ENCODE peak calls at places on chromosomes 7 and 10, in four cellular contexts. B, O, Q and H are unnamed samples.

GRCh38 chr10:43306899-43307298 is 40.0 kb upstream of the RASGEF1A start:
- DNase-seq in O (no peak), B (no peak), Q (no peak), H (no peak)

GRCh38 chr7:70082026-70082655 is 483.9 kb downstream of the AUTS2 start:
- DNase-seq in Q (no peak), B (no peak), O (no peak), H (no peak)

GRCh38 chr7:139909379-139910050 is 80.5 kb downstream of the TBXAS1 start:
- DNase-seq in B (no peak), Q (no peak), O (no peak), H (no peak)

GRCh38 chr10:34252111-34252510 is 563.0 kb downstream of the PARD3 start:
- DNase-seq in B (peak), O (no peak), Q (peak), H (no peak)

GRCh38 chr10:61750943-61751471 is 88.3 kb downstream of the CABCOCO1 start:
- DNase-seq in B (peak), Q (peak), O (no peak), H (peak)

GRCh38 chr7:80151274-80151665 is 16.6 kb downstream of the GNAI1 start:
- DNase-seq in Q (no peak), B (no peak), O (no peak), H (no peak)

GRCh38 chr10:31273789-31274188 is 45.2 kb upstream of the ZEB1 start:
- DNase-seq in O (no peak), B (no peak), Q (no peak), H (no peak)

GRCh38 chr10:55519264-55519663 is 718.2 kb upstream of the PCDH15 start:
- DNase-seq in B (no peak), O (no peak), Q (no peak), H (no peak)

GRCh38 chr7:55140221-55140980 is 121.6 kb downstream of the EGFR start:
- DNase-seq in O (no peak), Q (no peak), B (no peak), H (no peak)

GRCh38 chr7:64574481-64575159 is 11.7 kb upstream of the ZNF680 start:
- DNase-seq in B (no peak), Q (no peak), O (no peak), H (no peak)

GRCh38 chr7:78967046-78967445 is 486.4 kb downstream of the MAGI2 start:
- DNase-seq in B (no peak), O (no peak), Q (no peak), H (no peak)

GRCh38 chr7:24968165-24968564 is 11.8 kb downstream of the OSBPL3 start:
- DNase-seq in O (no peak), B (no peak), Q (no peak), H (no peak)

GRCh38 chr10:10778959-10779358 is 238.7 kb upstream of the CELF2 start:
- DNase-seq in B (no peak), Q (no peak), O (no peak), H (no peak)

GRCh38 chr7:37379546-37379945 is 69.1 kb downstream of the ELMO1 start:
- DNase-seq in O (no peak), B (no peak), Q (no peak), H (no peak)

GRCh38 chr10:106672517-106673175 is 491.9 kb downstream of the SORCS1 start:
- DNase-seq in O (no peak), Q (no peak), B (no peak), H (no peak)

GRCh38 chr10:48353246-48353645 is 46.8 kb downstream of the MAPK8 start:
- DNase-seq in B (no peak), O (no peak), Q (no peak), H (no peak)

GRCh38 chr10:1425886-1426285 is 311.4 kb downstream of the ADARB2 start:
- DNase-seq in O (no peak), Q (no peak), B (no peak), H (no peak)

GRCh38 chr7:136807598-136807997 is 60.9 kb upstream of the CHRM2 start:
- DNase-seq in B (no peak), Q (no peak), O (no peak), H (no peak)

GRCh38 chr10:98367626-98368451 is 47.1 kb downstream of the PYROXD2 start:
- DNase-seq in Q (no peak), O (no peak), B (no peak), H (no peak)

GRCh38 chr10:23171232-23171876 is 20.8 kb upstream of the PTF1A start:
- DNase-seq in O (no peak), Q (no peak), B (no peak), H (no peak)

GRCh38 chr10:101330236-101331225 is 23.4 kb upstream of the BTRC start:
- DNase-seq in Q (no peak), O (no peak), B (no peak), H (no peak)

GRCh38 chr7:9681284-9681683 is 1247.9 kb downstream of the NXPH1 start:
- DNase-seq in Q (no peak), O (no peak), B (no peak), H (no peak)

GRCh38 chr7:159066816-159067601 is 77.7 kb downstream of the VIPR2 start:
- DNase-seq in Q (no peak), O (no peak), B (no peak), H (no peak)

GRCh38 chr7:22879718-22880306 is 57.2 kb upstream of the TOMM7 start:
- DNase-seq in B (no peak), Q (no peak), O (no peak), H (no peak)

GRCh38 chr10:110504111-110504735 is 6.5 kb downstream of the DUSP5 start:
- DNase-seq in O (no peak), Q (no peak), B (peak), H (peak)

GRCh38 chr10:97153276-97153850 is 32.4 kb downstream of the SLIT1 start:
- DNase-seq in B (no peak), Q (no peak), O (no peak), H (no peak)

GRCh38 chr7:104985259-104985617 is 28.8 kb upstream of the KMT2E start:
- DNase-seq in O (no peak), B (no peak), Q (no peak), H (no peak)

GRCh38 chr7:82430518-82431465 is 12.8 kb downstream of the CACNA2D1 start:
- DNase-seq in Q (no peak), B (no peak), O (no peak), H (no peak)

GRCh38 chr7:997404-998395 is 14.7 kb downstream of the CYP2W1 start:
- DNase-seq in Q (no peak), O (no peak), B (no peak), H (peak)

GRCh38 chr10:6062101-6062771 is at the start of gene IL2RA:
- DNase-seq in B (peak), Q (no peak), O (no peak), H (peak)

GRCh38 chr10:85400981-85401695 is 965.5 kb downstream of the GRID1 start:
- DNase-seq in B (no peak), Q (no peak), O (no peak), H (no peak)

GRCh38 chr10:63630928-63631685 is 109.9 kb downstream of the REEP3 start:
- DNase-seq in O (no peak), Q (no peak), B (no peak), H (no peak)

GRCh38 chr10:63629363-63630084 is 108.3 kb downstream of the REEP3 start:
- DNase-seq in O (peak), B (peak), Q (peak), H (peak)

GRCh38 chr10:63631971-63632370 is 110.8 kb downstream of the REEP3 start:
- DNase-seq in Q (no peak), B (no peak), O (no peak), H (no peak)

GRCh38 chr10:63628526-63629362 is 107.5 kb downstream of the REEP3 start:
- DNase-seq in O (peak), B (peak), Q (peak), H (peak)

GRCh38 chr10:63630085-63630927 is 109.1 kb downstream of the REEP3 start:
- DNase-seq in O (peak), Q (peak), B (peak), H (peak)
- TF ChIP-seq POLR2AphosphoS5 in O (peak), Q (peak), B (peak), H (peak)

DNA sequence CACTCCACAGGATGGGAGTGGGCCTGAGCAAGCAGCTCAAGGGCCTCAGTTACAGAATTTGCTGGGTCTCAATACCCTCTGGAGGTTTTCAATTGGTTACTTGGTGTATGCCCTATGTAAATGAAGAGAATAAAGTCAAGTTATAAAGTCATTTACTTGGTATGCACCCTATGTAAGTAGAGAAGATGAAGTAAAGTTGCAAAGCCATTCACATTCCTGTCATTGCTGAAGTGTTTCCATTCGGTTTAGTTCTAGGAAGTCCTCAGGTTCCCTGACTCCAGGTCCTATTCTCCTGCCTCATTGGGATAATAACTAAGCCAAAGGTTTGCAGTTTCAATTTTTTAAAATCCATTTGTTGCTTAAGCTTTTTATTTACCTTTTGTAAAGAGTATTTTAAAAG is 272.6 kb upstream of the NPSR1 start:
- DNase-seq in Q (no peak), O (no peak), B (no peak), H (no peak)
- TF ChIP-seq POLR2AphosphoS5 in Q (no peak), O (no peak), B (no peak), H (no peak)

GRCh38 chr7:77862691-77863090 is 64.1 kb downstream of the PHTF2 start:
- DNase-seq in Q (no peak), O (no peak), B (no peak), H (no peak)

GRCh38 chr7:77863860-77864259 is 65.3 kb downstream of the PHTF2 start:
- DNase-seq in Q (no peak), B (no peak), O (no peak), H (no peak)

GRCh38 chr7:77866791-77867190 is 68.2 kb downstream of the PHTF2 start:
- DNase-seq in B (no peak), Q (no peak), O (no peak), H (no peak)

GRCh38 chr7:77866370-77866769 is 67.8 kb downstream of the PHTF2 start:
- DNase-seq in O (no peak), B (no peak), Q (no peak), H (no peak)

GRCh38 chr7:77867208-77867915 is 68.8 kb downstream of the PHTF2 start:
- DNase-seq in B (no peak), Q (no peak), O (no peak), H (no peak)
- TF ChIP-seq POLR2AphosphoS5 in B (no peak), Q (no peak), O (no peak), H (no peak)

GRCh38 chr7:100682228-100682741 is 8.7 kb downstream of the GNB2 start:
- DNase-seq in Q (no peak), B (no peak), O (no peak), H (peak)

GRCh38 chr7:100679927-100680588 is 6.5 kb downstream of the GNB2 start:
- DNase-seq in O (no peak), Q (no peak), B (no peak), H (peak)

GRCh38 chr7:100679129-100679926 is 5.8 kb downstream of the GNB2 start:
- DNase-seq in B (no peak), O (peak), Q (no peak), H (peak)

GRCh38 chr7:100681491-100682227 is 8.1 kb downstream of the GNB2 start:
- DNase-seq in O (no peak), B (no peak), Q (no peak), H (peak)

GRCh38 chr7:100680589-100681271 is 7.2 kb downstream of the GNB2 start:
- DNase-seq in O (no peak), B (no peak), Q (no peak), H (peak)
- TF ChIP-seq POLR2AphosphoS5 in O (no peak), B (no peak), Q (peak), H (peak)